ENCODE peak calls at places on chromosomes 5 and 9, in ten cellular contexts. B is dorsolateral prefrontal cortex; M is activated CD8-positive, alpha-beta memory T cell treated with anti-CD3 and anti-CD28 coated beads, Interleukin-2, amount 50 U/mL, for 4 hours; N is PC-3; L is NCI-H1105 treated with DMSO at 0.1 percent for 48 hours; D is stimulated activated CD4-positive, alpha-beta T cell treated with anti-CD3 and anti-CD28 coated beads, Interleukin-12 subunit alpha, Interleukin-12 subunit beta, amount 100 ng/mL, for 4 hours; X is activated naive CD8-positive, alpha-beta T cell treated with anti-CD3 and anti-CD28 coated beads, Interleukin-2, amount 10 ng/mL, durations not matched to agents 7 days and 5 days; S is right lobe of liver; Y is AG09309; V is right atrium auricular region. K is an unnamed sample.

GRCh38 chr9:16001856-16002255 is 449.0 kb downstream of the CCDC171 start:
- DNase-seq in B (no peak), M (no peak), N (no peak), L (no peak), D (no peak), X (no peak), S (no peak), Y (no peak), V (no peak), K (no peak)

GRCh38 chr9:32351845-32352244 is 32.6 kb upstream of the ACO1 start:
- DNase-seq in B (no peak), M (no peak), N (peak), L (no peak), D (no peak), X (no peak), S (no peak), Y (no peak), V (no peak), K (peak)

GRCh38 chr5:126384985-126385384 is 38.2 kb upstream of the GRAMD2B start:
- DNase-seq in B (no peak), M (no peak), N (peak), L (no peak), D (no peak), X (no peak), S (no peak), Y (peak), V (no peak), K (no peak)

GRCh38 chr9:120710110-120710981 is 3.9 kb downstream of the MEGF9 start:
- DNase-seq in B (no peak), M (no peak), N (peak), L (no peak), D (no peak), X (no peak), S (peak), Y (no peak), V (no peak), K (peak)

GRCh38 chr9:124774131-124774978 is 2.6 kb upstream of the OLFML2A start:
- DNase-seq in B (peak), M (peak), N (peak), L (peak), D (peak), X (peak), S (peak), Y (no peak), V (peak), K (peak)

GRCh38 chr5:126920291-126920690 is 110.1 kb downstream of the MARCHF3 start:
- DNase-seq in B (no peak), M (no peak), N (no peak), L (no peak), D (no peak), X (no peak), S (no peak), Y (no peak), V (peak), K (no peak)

GRCh38 chr9:95082401-95083084 is 235.0 kb downstream of the FANCC start:
- DNase-seq in B (peak), M (no peak), N (no peak), L (no peak), D (no peak), X (no peak), S (peak), Y (no peak), V (no peak), K (no peak)

GRCh38 chr5:154494036-154494435 is 16.0 kb upstream of the HAND1 start:
- DNase-seq in B (no peak), M (no peak), N (no peak), L (no peak), D (no peak), X (no peak), S (no peak), Y (no peak), V (no peak), K (no peak)

GRCh38 chr5:98128271-98128670 is 645.2 kb upstream of the RGMB start:
- DNase-seq in B (no peak), M (no peak), N (no peak), L (no peak), D (no peak), X (no peak), S (no peak), Y (no peak), V (no peak), K (peak)

GRCh38 chr5:172646716-172647285 is 5.7 kb downstream of the NEURL1B start:
- DNase-seq in B (no peak), M (no peak), N (no peak), L (no peak), D (no peak), X (no peak), S (no peak), Y (no peak), V (no peak), K (peak)

GRCh38 chr5:148970228-148970627 is 92.6 kb downstream of the SH3TC2 start:
- DNase-seq in B (no peak), M (no peak), N (peak), L (no peak), D (no peak), X (no peak), S (peak), Y (no peak), V (no peak), K (no peak)

GRCh38 chr9:90645721-90646120 is 3.1 kb upstream of the DIRAS2 start:
- DNase-seq in B (no peak), M (no peak), N (no peak), L (no peak), D (no peak), X (no peak), S (no peak), Y (no peak), V (no peak), K (peak)

GRCh38 chr5:109340351-109340750 is 69.4 kb downstream of the PJA2 start:
- DNase-seq in B (no peak), M (no peak), N (no peak), L (no peak), D (no peak), X (no peak), S (no peak), Y (no peak), V (no peak), K (no peak)

GRCh38 chr5:173890195-173890951 is 2.2 kb downstream of the CPEB4 start:
- DNase-seq in B (peak), M (no peak), N (peak), L (peak), D (no peak), X (no peak), S (no peak), Y (no peak), V (no peak), K (peak)

GRCh38 chr5:89613222-89613956 is 730.4 kb upstream of the MEF2C start:
- DNase-seq in B (no peak), M (no peak), N (peak), L (no peak), D (no peak), X (no peak), S (no peak), Y (no peak), V (no peak), K (peak)

GRCh38 chr9:109052416-109052815 is 39.1 kb upstream of the CTNNAL1 start:
- DNase-seq in B (no peak), M (no peak), N (no peak), L (no peak), D (no peak), X (no peak), S (no peak), Y (peak), V (no peak), K (no peak)

GRCh38 chr9:126915281-126915816 is 767 bp downstream of the RALGPS1 start:
- DNase-seq in B (no peak), M (peak), N (peak), L (peak), D (peak), X (peak), S (peak), Y (no peak), V (no peak), K (peak)

GRCh38 chr9:122228906-122229837 is at the start of gene LHX6:
- DNase-seq in B (no peak), M (no peak), N (peak), L (no peak), D (no peak), X (no peak), S (no peak), Y (no peak), V (peak), K (peak)

GRCh38 chr9:8262625-8263622 is 463.3 kb upstream of the DMAC1 start:
- DNase-seq in B (no peak), M (no peak), N (no peak), L (no peak), D (no peak), X (no peak), S (no peak), Y (no peak), V (no peak), K (no peak)

GRCh38 chr5:120199559-120199958 is 264.5 kb upstream of the PRR16 start:
- DNase-seq in B (no peak), M (no peak), N (no peak), L (no peak), D (no peak), X (no peak), S (no peak), Y (no peak), V (no peak), K (no peak)

GRCh38 chr9:110408598-110408997 is 70.9 kb upstream of the TXNDC8 start:
- DNase-seq in B (no peak), M (no peak), N (no peak), L (no peak), D (no peak), X (no peak), S (no peak), Y (no peak), V (no peak), K (no peak)

GRCh38 chr5:76303917-76304316 is 99.2 kb upstream of the IQGAP2 start:
- DNase-seq in B (no peak), M (peak), N (peak), L (peak), D (no peak), X (peak), S (peak), Y (no peak), V (no peak), K (peak)

GRCh38 chr5:174397206-174397605 is 327.2 kb upstream of the MSX2 start:
- DNase-seq in B (no peak), M (no peak), N (no peak), L (no peak), D (no peak), X (no peak), S (no peak), Y (no peak), V (no peak), K (no peak)

GRCh38 chr5:15752886-15753285 is 252.9 kb downstream of the FBXL7 start:
- DNase-seq in B (no peak), M (no peak), N (no peak), L (no peak), D (no peak), X (no peak), S (no peak), Y (no peak), V (no peak), K (no peak)

GRCh38 chr9:73237140-73237539 is 85.5 kb downstream of the ANXA1 start:
- DNase-seq in B (no peak), M (no peak), N (no peak), L (no peak), D (no peak), X (no peak), S (no peak), Y (no peak), V (no peak), K (no peak)

GRCh38 chr5:128290152-128290858 is 206.7 kb downstream of the SLC12A2 start:
- DNase-seq in B (no peak), M (no peak), N (peak), L (no peak), D (no peak), X (no peak), S (no peak), Y (no peak), V (no peak), K (no peak)

GRCh38 chr9:97954550-97954989 is 16.6 kb upstream of the HEMGN start:
- DNase-seq in B (no peak), M (peak), N (peak), L (peak), D (peak), X (no peak), S (peak), Y (no peak), V (no peak), K (peak)

GRCh38 chr5:14370386-14370785 is 211.2 kb upstream of the OTULINL start:
- DNase-seq in B (no peak), M (no peak), N (no peak), L (no peak), D (no peak), X (no peak), S (no peak), Y (no peak), V (no peak), K (no peak)

GRCh38 chr5:10166392-10166791 is 83.3 kb downstream of the ATPSCKMT start:
- DNase-seq in B (no peak), M (no peak), N (no peak), L (no peak), D (no peak), X (no peak), S (no peak), Y (no peak), V (no peak), K (no peak)

GRCh38 chr5:220008-220407 is 1.9 kb downstream of the SDHA start:
- DNase-seq in B (no peak), M (no peak), N (no peak), L (no peak), D (no peak), X (no peak), S (no peak), Y (no peak), V (no peak), K (no peak)

GRCh38 chr9:135512904-135513303 is 8.3 kb upstream of the LCN1 start:
- DNase-seq in B (no peak), M (peak), N (no peak), L (no peak), D (no peak), X (no peak), S (peak), Y (no peak), V (no peak), K (no peak)

GRCh38 chr5:32311404-32312193 is 1.1 kb downstream of the MTMR12 start:
- DNase-seq in B (no peak), M (no peak), N (no peak), L (no peak), D (no peak), X (no peak), S (no peak), Y (no peak), V (no peak), K (no peak)

GRCh38 chr9:32644698-32645097 is 9.2 kb upstream of the TAF1L start:
- DNase-seq in B (no peak), M (no peak), N (peak), L (no peak), D (no peak), X (no peak), S (no peak), Y (peak), V (no peak), K (peak)

GRCh38 chr9:114224247-114224610 is 68.9 kb downstream of the COL27A1 start:
- DNase-seq in B (no peak), M (no peak), N (peak), L (peak), D (no peak), X (no peak), S (no peak), Y (no peak), V (no peak), K (peak)

K was measured in DMS53.